ENCODE peak calls at places on chromosomes 3 and 15, in six cellular contexts. W is neuronal stem cell, F is trophoblast cell, M is H9, J is IMR-90, R is mesenchymal stem cell. H is an unnamed sample.

GRCh38 chr3:101849714-101850326 is 506 bp downstream of the NFKBIZ start:
- DNase-seq in M (peak), R (no peak), W (peak), J (no peak), F (no peak), H (peak)

GRCh38 chr15:65952425-65953053 is 83.2 kb downstream of the RAB11A start:
- DNase-seq in M (peak), F (peak), J (peak), R (peak), W (peak), H (peak)

GRCh38 chr3:113654310-113654709 is 42.1 kb downstream of the USF3 start:
- DNase-seq in R (no peak), W (no peak), F (no peak), J (no peak), M (no peak), H (no peak)

GRCh38 chr15:90419738-90420487 is 31.9 kb downstream of the IQGAP1 start:
- DNase-seq in F (no peak), J (peak), W (no peak), M (no peak), R (peak), H (no peak)

GRCh38 chr3:149490260-149490971 is 15.9 kb downstream of the TM4SF4 start:
- DNase-seq in M (no peak), J (no peak), W (no peak), F (no peak), R (no peak), H (peak)

GRCh38 chr3:186427627-186428026 is 65.6 kb upstream of the DGKG start:
- DNase-seq in W (no peak), F (no peak), J (peak), R (peak), M (no peak), H (peak)

GRCh38 chr15:82647045-82647834 is at the start of gene CPEB1:
- DNase-seq in M (peak), R (peak), F (no peak), W (no peak), J (peak), H (peak)

GRCh38 chr15:77822631-77823230 is 190.0 kb upstream of the LINGO1 start:
- DNase-seq in J (no peak), M (no peak), F (no peak), R (no peak), W (no peak), H (no peak)

GRCh38 chr3:39064646-39065045 is 12.8 kb downstream of the WDR48 start:
- DNase-seq in J (peak), M (no peak), F (no peak), W (no peak), R (no peak), H (no peak)

GRCh38 chr3:181694805-181695660 is 16.7 kb upstream of the SOX2 start:
- DNase-seq in J (no peak), F (no peak), M (peak), W (no peak), R (no peak), H (peak)

GRCh38 chr3:94525039-94525438 is 462.2 kb downstream of the NSUN3 start:
- DNase-seq in F (no peak), M (peak), J (peak), R (peak), W (peak), H (peak)

GRCh38 chr3:64533565-64534317 is 154.1 kb downstream of the ADAMTS9 start:
- DNase-seq in W (peak), M (peak), J (peak), F (peak), R (peak), H (peak)

GRCh38 chr3:10351013-10351735 is 30.3 kb upstream of the SEC13 start:
- DNase-seq in W (no peak), M (peak), J (no peak), F (no peak), R (no peak), H (peak)

GRCh38 chr3:108044699-108045098 is 46.1 kb downstream of the CD47 start:
- DNase-seq in J (no peak), W (no peak), F (no peak), R (no peak), M (no peak), H (no peak)

GRCh38 chr15:48578965-48579364 is 66.5 kb downstream of the FBN1 start:
- DNase-seq in M (no peak), J (no peak), F (no peak), R (no peak), W (no peak), H (no peak)

GRCh38 chr15:48582472-48583235 is 62.9 kb downstream of the FBN1 start:
- DNase-seq in R (peak), M (no peak), W (no peak), J (peak), F (peak), H (no peak)

GRCh38 chr15:48579945-48580671 is 65.4 kb downstream of the FBN1 start:
- DNase-seq in M (no peak), W (no peak), J (peak), F (peak), R (peak), H (no peak)

GRCh38 chr15:48580736-48581135 is 64.8 kb downstream of the FBN1 start:
- DNase-seq in W (no peak), F (no peak), R (no peak), J (no peak), M (no peak), H (no peak)

GRCh38 chr15:48581221-48581620 is 64.3 kb downstream of the FBN1 start:
- DNase-seq in R (peak), F (no peak), J (no peak), W (no peak), M (no peak), H (no peak)
- H3K9ac ChIP-seq in R (peak), F (no peak), J (no peak), W (no peak), M (no peak), H (no peak)

GRCh38 chr15:36050899-36051298 is 504.9 kb upstream of the DPH6 start:
- DNase-seq in R (no peak), F (no peak), J (no peak), W (no peak), M (no peak), H (peak)
- H3K18ac ChIP-seq in R (no peak), F (no peak), J (no peak), W (no peak), M (no peak), H (no peak)

GRCh38 chr15:88038261-88038660 is 218.3 kb downstream of the NTRK3 start:
- DNase-seq in F (no peak), W (no peak), M (no peak), R (no peak), J (no peak), H (no peak)
- H4K8ac ChIP-seq in F (no peak), W (no peak), M (no peak), R (no peak), J (no peak), H (no peak)

GRCh38 chr3:170734043-170734736 is 135.8 kb downstream of the RPL22L1 start:
- DNase-seq in W (no peak), R (no peak), J (no peak), F (no peak), M (no peak), H (peak)

GRCh38 chr3:170734737-170735070 is 135.3 kb downstream of the RPL22L1 start:
- DNase-seq in F (no peak), W (no peak), R (peak), M (no peak), J (no peak), H (no peak)

GRCh38 chr3:170738756-170739155 is 131.2 kb downstream of the RPL22L1 start:
- DNase-seq in F (no peak), R (no peak), M (no peak), J (no peak), W (no peak), H (no peak)

GRCh38 chr3:170737763-170738162 is 132.2 kb downstream of the RPL22L1 start:
- DNase-seq in F (no peak), R (no peak), M (no peak), J (no peak), W (no peak), H (no peak)

GRCh38 chr3:170735821-170736220 is 134.2 kb downstream of the RPL22L1 start:
- DNase-seq in W (no peak), M (no peak), F (no peak), R (no peak), J (no peak), H (no peak)
- H3K9ac ChIP-seq in W (no peak), M (no peak), F (no peak), R (peak), J (no peak), H (no peak)

GRCh38 chr3:173395412-173396181 is 1.9 kb upstream of the NLGN1 start:
- DNase-seq in J (peak), R (peak), M (peak), W (peak), F (peak), H (peak)

GRCh38 chr3:173395073-173395411 is 2.5 kb upstream of the NLGN1 start:
- DNase-seq in J (no peak), M (no peak), R (no peak), W (no peak), F (peak), H (peak)

GRCh38 chr3:173397161-173398110 is at the start of gene NLGN1:
- DNase-seq in R (peak), M (peak), W (peak), J (peak), F (peak), H (peak)

GRCh38 chr3:173398111-173398479 is 551 bp downstream of the NLGN1 start:
- DNase-seq in W (no peak), R (no peak), F (peak), J (no peak), M (no peak), H (peak)

GRCh38 chr3:173396191-173397041 is 1.1 kb upstream of the NLGN1 start:
- DNase-seq in R (peak), W (peak), J (no peak), F (no peak), M (peak), H (peak)
- H3K18ac ChIP-seq in R (no peak), W (no peak), J (no peak), F (no peak), M (no peak), H (no peak)